ENCODE peak calls at places on chromosomes 16 and 17, in eight cellular contexts. W is PC-9, A is AG04449, L is mesenteric fat pad, T is adrenal gland, K is endothelial cell, H is T-helper 2 cell, E is upper lobe of right lung. O is an unnamed sample.

GRCh38 chr17:63274156-63274555 is 171.9 kb downstream of the CYB561 start:
- DNase-seq in W (no peak), A (no peak), L (no peak), T (no peak), K (no peak), H (no peak), E (no peak), O (no peak)

GRCh38 chr17:49361129-49361901 is 735 bp downstream of the ZNF652 start:
- DNase-seq in W (peak; percentile 23), A (no peak), L (peak; percentile 90), T (peak; percentile 79), K (no peak), H (peak; percentile 51), E (peak; percentile 77), O (peak; percentile 82)

GRCh38 chr17:4003131-4003500 is 38.9 kb upstream of the ATP2A3 start:
- DNase-seq in W (no peak), A (no peak), L (no peak), T (peak; percentile 54), K (no peak), H (no peak), E (no peak), O (no peak)

GRCh38 chr17:41987642-41988041 is 21.0 kb downstream of the CNP start:
- DNase-seq in W (no peak), A (no peak), L (peak; percentile 43), T (no peak), K (no peak), H (no peak), E (no peak), O (no peak)

GRCh38 chr17:82239926-82240505 is 11.2 kb downstream of the SLC16A3 start:
- DNase-seq in W (no peak), A (no peak), L (no peak), T (peak; percentile 93), K (no peak), H (no peak), E (no peak), O (no peak)

GRCh38 chr16:25988882-25989281 is 297.1 kb downstream of the HS3ST4 start:
- DNase-seq in W (no peak), A (no peak), L (no peak), T (no peak), K (no peak), H (no peak), E (no peak), O (no peak)

GRCh38 chr17:59680314-59680713 is 26.9 kb downstream of the PTRH2 start:
- DNase-seq in W (no peak), A (no peak), L (no peak), T (no peak), K (no peak), H (no peak), E (no peak), O (no peak)

GRCh38 chr16:29784901-29785500 is 5.5 kb upstream of the KIF22 start:
- DNase-seq in W (no peak), A (no peak), L (peak; percentile 93), T (peak; percentile 85), K (peak; percentile 88), H (peak; percentile 67), E (peak; percentile 83), O (peak; percentile 91)

GRCh38 chr17:76524598-76525512 is 12.7 kb downstream of the CYGB start:
- DNase-seq in W (no peak), A (no peak), L (no peak), T (peak; percentile 93), K (no peak), H (no peak), E (no peak), O (peak; percentile 77)

GRCh38 chr17:69179227-69179952 is 37.7 kb upstream of the ABCA6 start:
- DNase-seq in W (peak; percentile 18), A (peak; percentile 33), L (no peak), T (no peak), K (no peak), H (no peak), E (no peak), O (no peak)

GRCh38 chr17:38898291-38898679 is 27.1 kb upstream of the LASP1NB start:
- DNase-seq in W (peak; percentile 52), A (no peak), L (no peak), T (no peak), K (no peak), H (no peak), E (no peak), O (no peak)

GRCh38 chr17:73156166-73156840 is 8.5 kb upstream of the SSTR2 start:
- DNase-seq in W (peak; percentile 57), A (no peak), L (no peak), T (peak; percentile 88), K (peak; percentile 68), H (peak; percentile 42), E (peak; percentile 82), O (peak; percentile 85)

GRCh38 chr16:2853531-2854073 is 4.4 kb downstream of the PRSS22 start:
- DNase-seq in W (no peak), A (no peak), L (no peak), T (no peak), K (no peak), H (no peak), E (no peak), O (peak; percentile 51)

GRCh38 chr17:41058741-41059140 is 1.2 kb downstream of the KRTAP2-3 start:
- DNase-seq in W (no peak), A (no peak), L (no peak), T (no peak), K (no peak), H (no peak), E (no peak), O (no peak)

GRCh38 chr16:54075446-54075845 is 211.1 kb downstream of the IRX3 start:
- DNase-seq in W (no peak), A (no peak), L (no peak), T (no peak), K (no peak), H (no peak), E (no peak), O (no peak)

GRCh38 chr16:58862334-58863024 is 128.4 kb upstream of the GOT2 start:
- DNase-seq in W (no peak), A (no peak), L (no peak), T (no peak), K (no peak), H (no peak), E (no peak), O (no peak)

GRCh38 chr17:80586464-80587228 is 42.0 kb downstream of the RPTOR start:
- DNase-seq in W (no peak), A (no peak), L (no peak), T (peak; percentile 77), K (no peak), H (no peak), E (no peak), O (no peak)

GRCh38 chr17:82486186-82487084 is 27.9 kb downstream of the NARF start:
- DNase-seq in W (peak; percentile 12), A (no peak), L (no peak), T (no peak), K (no peak), H (no peak), E (no peak), O (no peak)

GRCh38 chr17:17970699-17971430 is 1.3 kb downstream of the TOM1L2 start:
- DNase-seq in W (no peak), A (no peak), L (no peak), T (no peak), K (no peak), H (no peak), E (no peak), O (no peak)

GRCh38 chr16:88010343-88010970 is 59.2 kb downstream of the BANP start:
- DNase-seq in W (no peak), A (no peak), L (peak; percentile 74), T (peak; percentile 42), K (no peak), H (no peak), E (no peak), O (peak; percentile 67)

GRCh38 chr16:7303014-7303676 is 29.5 kb upstream of the RBFOX1 start:
- DNase-seq in W (no peak), A (no peak), L (no peak), T (no peak), K (peak; percentile 9), H (no peak), E (no peak), O (no peak)

GRCh38 chr17:21081967-21082366 is 39.2 kb upstream of the USP22 start:
- DNase-seq in W (no peak), A (no peak), L (no peak), T (no peak), K (no peak), H (no peak), E (no peak), O (peak; percentile 15)

GRCh38 chr17:4035081-4035680 is 70.9 kb upstream of the ATP2A3 start:
- DNase-seq in W (no peak), A (no peak), L (no peak), T (no peak), K (no peak), H (no peak), E (no peak), O (no peak)

GRCh38 chr16:79381552-79382042 is 218.9 kb downstream of the MAF start:
- DNase-seq in W (no peak), A (no peak), L (no peak), T (no peak), K (no peak), H (no peak), E (no peak), O (no peak)

GRCh38 chr16:47309581-47310312 is 151.1 kb downstream of the ITFG1 start:
- DNase-seq in W (no peak), A (no peak), L (no peak), T (no peak), K (no peak), H (no peak), E (no peak), O (no peak)

GRCh38 chr17:41801374-41802062 is 10.2 kb downstream of the P3H4 start:
- DNase-seq in W (peak; percentile 87), A (no peak), L (no peak), T (peak; percentile 91), K (peak; percentile 88), H (peak; percentile 61), E (peak; percentile 89), O (peak; percentile 89)

GRCh38 chr17:47897561-47897960 is 1.5 kb downstream of the SP2 start:
- DNase-seq in W (no peak), A (no peak), L (no peak), T (no peak), K (no peak), H (no peak), E (no peak), O (no peak)

GRCh38 chr16:50282010-50282538 is 15.7 kb downstream of the ADCY7 start:
- DNase-seq in W (no peak), A (no peak), L (no peak), T (peak; percentile 79), K (no peak), H (no peak), E (peak; percentile 91), O (peak; percentile 93)

GRCh38 chr16:80580109-80580832 is 39.5 kb downstream of the DYNLRB2 start:
- DNase-seq in W (no peak), A (no peak), L (no peak), T (no peak), K (no peak), H (peak; percentile 41), E (no peak), O (no peak)

GRCh38 chr16:85029413-85029794 is 1.8 kb downstream of the KIAA0513 start:
- DNase-seq in W (no peak), A (no peak), L (no peak), T (peak; percentile 88), K (no peak), H (peak; percentile 35), E (no peak), O (no peak)

GRCh38 chr16:66661210-66661560 is 35.4 kb downstream of the CMTM4 start:
- DNase-seq in W (no peak), A (no peak), L (no peak), T (no peak), K (no peak), H (no peak), E (no peak), O (no peak)

GRCh38 chr17:30091166-30091670 is 25.4 kb upstream of the NSRP1 start:
- DNase-seq in W (no peak), A (no peak), L (no peak), T (no peak), K (no peak), H (no peak), E (no peak), O (no peak)